ENCODE peak calls at places on chromosomes 13 and 19, in seven cellular contexts. One of them, this sample, is unnamed. For H3K9me3, the result is how much of the 10 kb centered on the place peaks cover.

GRCh38 chr19:13832096-13832495 is 36.9 kb downstream of the ZSWIM4 start:
- DNase-seq in thoracic aorta: no peak
- DNase-seq in breast epithelium: no peak
- DNase-seq in left lung: no peak
- DNase-seq in cardiac muscle cell: no peak
- DNase-seq in mammary epithelial cell: no peak
- DNase-seq in RWPE2: no peak
- DNase-seq in this sample: no peak

GRCh38 chr13:43267916-43268315 is 244.5 kb downstream of the DNAJC15 start:
- DNase-seq in thoracic aorta: no peak
- DNase-seq in mammary epithelial cell: no peak
- DNase-seq in breast epithelium: no peak
- DNase-seq in RWPE2: no peak
- DNase-seq in left lung: no peak
- DNase-seq in cardiac muscle cell: no peak
- DNase-seq in this sample: no peak

GRCh38 chr13:23701646-23702045 is 131.4 kb downstream of the TNFRSF19 start:
- DNase-seq in breast epithelium: no peak
- DNase-seq in thoracic aorta: no peak
- DNase-seq in mammary epithelial cell: no peak
- DNase-seq in cardiac muscle cell: no peak
- DNase-seq in RWPE2: no peak
- DNase-seq in left lung: peak
- DNase-seq in this sample: no peak

GRCh38 chr19:46618670-46619231 is 6.1 kb downstream of the PTGIR start:
- DNase-seq in left lung: no peak
- DNase-seq in RWPE2: no peak
- DNase-seq in mammary epithelial cell: no peak
- DNase-seq in thoracic aorta: no peak
- DNase-seq in breast epithelium: no peak
- DNase-seq in cardiac muscle cell: no peak
- DNase-seq in this sample: no peak

GRCh38 chr13:94154362-94154761 is 325.1 kb downstream of the DCT start:
- DNase-seq in cardiac muscle cell: no peak
- DNase-seq in mammary epithelial cell: peak
- DNase-seq in left lung: no peak
- DNase-seq in RWPE2: no peak
- DNase-seq in thoracic aorta: no peak
- DNase-seq in breast epithelium: no peak
- DNase-seq in this sample: no peak

GRCh38 chr13:93496985-93497673 is 270.5 kb downstream of the GPC6 start:
- DNase-seq in thoracic aorta: no peak
- DNase-seq in left lung: no peak
- DNase-seq in RWPE2: no peak
- DNase-seq in cardiac muscle cell: peak
- DNase-seq in breast epithelium: no peak
- DNase-seq in mammary epithelial cell: no peak
- DNase-seq in this sample: no peak

GRCh38 chr19:14433454-14434156 is 499 bp downstream of the PKN1 start:
- DNase-seq in thoracic aorta: no peak
- DNase-seq in mammary epithelial cell: no peak
- DNase-seq in breast epithelium: no peak
- DNase-seq in cardiac muscle cell: no peak
- DNase-seq in RWPE2: no peak
- DNase-seq in left lung: no peak
- DNase-seq in this sample: peak

GRCh38 chr13:100208596-100208995 is 119.7 kb downstream of the PCCA start:
- DNase-seq in breast epithelium: no peak
- DNase-seq in left lung: no peak
- DNase-seq in RWPE2: no peak
- DNase-seq in thoracic aorta: no peak
- DNase-seq in cardiac muscle cell: no peak
- DNase-seq in mammary epithelial cell: peak
- DNase-seq in this sample: no peak

GRCh38 chr19:4057913-4058695 is 8.6 kb downstream of the ZBTB7A start:
- DNase-seq in cardiac muscle cell: no peak
- DNase-seq in left lung: peak
- DNase-seq in mammary epithelial cell: peak
- DNase-seq in thoracic aorta: peak
- DNase-seq in RWPE2: peak
- DNase-seq in breast epithelium: peak
- DNase-seq in this sample: peak

GRCh38 chr19:18023596-18024212 is 15.7 kb downstream of the ARRDC2 start:
- DNase-seq in left lung: peak
- DNase-seq in RWPE2: no peak
- DNase-seq in cardiac muscle cell: no peak
- DNase-seq in mammary epithelial cell: no peak
- DNase-seq in thoracic aorta: no peak
- DNase-seq in breast epithelium: no peak
- DNase-seq in this sample: peak

GRCh38 chr13:43229506-43229905 is 206.1 kb downstream of the DNAJC15 start:
- DNase-seq in breast epithelium: no peak
- DNase-seq in thoracic aorta: no peak
- DNase-seq in cardiac muscle cell: no peak
- DNase-seq in left lung: peak
- DNase-seq in RWPE2: no peak
- DNase-seq in mammary epithelial cell: no peak
- DNase-seq in this sample: no peak

GRCh38 chr19:19670070-19670551 is 1.5 kb downstream of the ZNF101 start:
- DNase-seq in left lung: no peak
- DNase-seq in cardiac muscle cell: no peak
- DNase-seq in thoracic aorta: no peak
- DNase-seq in breast epithelium: no peak
- DNase-seq in mammary epithelial cell: no peak
- DNase-seq in RWPE2: no peak
- DNase-seq in this sample: no peak
- H3K4me3 ChIP-seq in left lung: no peak
- H3K4me3 ChIP-seq in cardiac muscle cell: peak
- H3K4me3 ChIP-seq in thoracic aorta: peak
- H3K4me3 ChIP-seq in breast epithelium: no peak
- H3K4me3 ChIP-seq in mammary epithelial cell: peak
- H3K4me3 ChIP-seq in RWPE2: peak
- H3K4me3 ChIP-seq in this sample: peak

GRCh38 chr19:58128041-58128685 is 22.4 kb downstream of the ZNF329 start:
- DNase-seq in RWPE2: no peak
- DNase-seq in thoracic aorta: no peak
- DNase-seq in left lung: no peak
- DNase-seq in cardiac muscle cell: no peak
- DNase-seq in mammary epithelial cell: no peak
- DNase-seq in breast epithelium: no peak
- DNase-seq in this sample: no peak
- H3K9me3 ChIP-seq in RWPE2: half or more
- H3K9me3 ChIP-seq in thoracic aorta: half or more
- H3K9me3 ChIP-seq in left lung: under half
- H3K9me3 ChIP-seq in cardiac muscle cell: under half
- H3K9me3 ChIP-seq in mammary epithelial cell: half or more
- H3K9me3 ChIP-seq in breast epithelium: half or more
- H3K9me3 ChIP-seq in this sample: half or more

DNA sequence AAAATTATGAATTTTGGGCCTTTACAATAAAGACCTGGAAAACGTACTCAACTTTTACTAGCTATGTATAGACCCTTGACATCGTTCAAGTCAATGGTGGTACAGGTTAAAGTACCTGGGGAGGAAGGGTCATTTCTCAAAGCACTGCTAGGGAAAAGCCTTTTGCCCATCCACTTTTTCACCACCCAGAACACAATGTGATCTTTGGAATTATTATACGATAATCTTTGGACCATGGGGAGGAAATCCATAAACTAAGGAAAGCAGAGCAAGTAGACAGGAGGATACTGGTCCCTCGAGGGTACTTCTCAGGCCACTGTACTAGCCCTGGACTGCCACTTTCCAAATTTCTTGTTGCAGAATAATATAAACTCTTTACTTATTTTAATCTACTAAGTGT is 39.5 kb downstream of the UBL3 start:
- DNase-seq in cardiac muscle cell: no peak
- DNase-seq in mammary epithelial cell: no peak
- DNase-seq in breast epithelium: no peak
- DNase-seq in RWPE2: no peak
- DNase-seq in thoracic aorta: no peak
- DNase-seq in left lung: no peak
- DNase-seq in this sample: no peak
- H3K27ac ChIP-seq in cardiac muscle cell: no peak
- H3K27ac ChIP-seq in mammary epithelial cell: no peak
- H3K27ac ChIP-seq in breast epithelium: no peak
- H3K27ac ChIP-seq in RWPE2: no peak
- H3K27ac ChIP-seq in thoracic aorta: no peak
- H3K27ac ChIP-seq in left lung: no peak
- H3K27ac ChIP-seq in this sample: no peak

DNA sequence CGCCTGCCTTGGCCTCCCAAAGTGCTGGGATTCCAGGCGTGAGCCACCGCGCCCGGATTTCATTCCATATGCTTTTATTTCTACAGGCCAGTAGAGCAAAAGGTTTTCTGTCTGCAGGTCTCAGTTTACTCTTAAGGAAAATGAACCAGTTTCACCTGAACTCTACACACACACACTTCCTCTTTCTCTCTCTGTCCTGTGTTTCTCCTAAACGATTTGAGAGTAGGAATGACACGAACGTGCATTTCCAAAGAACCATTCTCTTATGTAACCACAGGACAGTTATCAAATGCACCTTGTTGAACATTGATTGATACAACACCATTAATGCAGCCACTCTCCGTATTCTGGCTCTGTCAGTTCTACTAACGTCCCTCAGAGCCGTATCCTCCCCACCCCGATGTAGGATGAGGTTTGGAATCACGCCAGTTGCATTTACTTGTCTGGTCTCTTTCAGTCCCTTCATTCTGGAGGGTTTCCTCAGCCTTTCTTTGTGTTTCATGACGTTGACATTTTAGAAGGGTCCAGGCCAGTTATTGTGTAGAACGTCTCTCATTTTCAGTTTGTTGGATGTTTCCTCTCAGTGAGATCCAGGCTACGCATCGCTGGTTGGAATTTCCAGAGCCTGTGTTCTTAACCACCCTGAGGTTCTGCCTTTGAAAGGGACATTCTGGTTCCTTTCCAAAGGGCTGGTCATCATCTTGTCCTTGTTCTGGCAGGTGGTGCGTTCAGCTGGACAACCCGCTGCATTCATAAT is 36.0 kb downstream of the BICRA start:
- DNase-seq in mammary epithelial cell: no peak
- DNase-seq in cardiac muscle cell: no peak
- DNase-seq in thoracic aorta: no peak
- DNase-seq in left lung: no peak
- DNase-seq in breast epithelium: no peak
- DNase-seq in RWPE2: no peak
- DNase-seq in this sample: no peak
- H3K4me3 ChIP-seq in mammary epithelial cell: no peak
- H3K4me3 ChIP-seq in cardiac muscle cell: no peak
- H3K4me3 ChIP-seq in thoracic aorta: no peak
- H3K4me3 ChIP-seq in left lung: no peak
- H3K4me3 ChIP-seq in breast epithelium: no peak
- H3K4me3 ChIP-seq in RWPE2: no peak
- H3K4me3 ChIP-seq in this sample: no peak

GRCh38 chr19:51970718-51971117 is 15.9 kb downstream of the ZNF350 start:
- DNase-seq in cardiac muscle cell: no peak
- DNase-seq in thoracic aorta: no peak
- DNase-seq in mammary epithelial cell: no peak
- DNase-seq in left lung: no peak
- DNase-seq in breast epithelium: no peak
- DNase-seq in RWPE2: no peak
- DNase-seq in this sample: no peak
- H3K9me3 ChIP-seq in cardiac muscle cell: under half
- H3K9me3 ChIP-seq in thoracic aorta: half or more
- H3K9me3 ChIP-seq in mammary epithelial cell: under half
- H3K9me3 ChIP-seq in left lung: under half
- H3K9me3 ChIP-seq in breast epithelium: half or more
- H3K9me3 ChIP-seq in RWPE2: under half
- H3K9me3 ChIP-seq in this sample: half or more

GRCh38 chr13:108919036-108919907 is 289.9 kb downstream of the MYO16 start:
- DNase-seq in cardiac muscle cell: no peak
- DNase-seq in left lung: no peak
- DNase-seq in thoracic aorta: no peak
- DNase-seq in RWPE2: no peak
- DNase-seq in mammary epithelial cell: peak
- DNase-seq in breast epithelium: no peak
- DNase-seq in this sample: no peak
- H3K27ac ChIP-seq in cardiac muscle cell: no peak
- H3K27ac ChIP-seq in left lung: no peak
- H3K27ac ChIP-seq in thoracic aorta: peak
- H3K27ac ChIP-seq in RWPE2: peak
- H3K27ac ChIP-seq in mammary epithelial cell: peak
- H3K27ac ChIP-seq in breast epithelium: peak
- H3K27ac ChIP-seq in this sample: no peak

GRCh38 chr13:113627136-113627535 is 30.9 kb downstream of the ATP4B start:
- DNase-seq in cardiac muscle cell: no peak
- DNase-seq in left lung: peak
- DNase-seq in RWPE2: peak
- DNase-seq in mammary epithelial cell: no peak
- DNase-seq in thoracic aorta: no peak
- DNase-seq in breast epithelium: peak
- DNase-seq in this sample: peak
- H3K4me3 ChIP-seq in cardiac muscle cell: no peak
- H3K4me3 ChIP-seq in left lung: no peak
- H3K4me3 ChIP-seq in RWPE2: no peak
- H3K4me3 ChIP-seq in mammary epithelial cell: no peak
- H3K4me3 ChIP-seq in thoracic aorta: no peak
- H3K4me3 ChIP-seq in breast epithelium: no peak
- H3K4me3 ChIP-seq in this sample: no peak